ENCODE peak calls at places on chromosomes 3 and 15, in ten cellular contexts. U is esophagus muscularis mucosa, X is adrenal gland, G is body of pancreas, M is sigmoid colon, R is upper lobe of left lung, I is A549, D is GM12878, W is HCT116, Z is transverse colon. A is an unnamed sample.
A peak's percentile ranks its signal among the peaks of the same experiment; 100 is the strongest.

GRCh38 chr3:64318670-64319271 is 93.5 kb upstream of the PRICKLE2 start:
- DNase-seq in U (peak; percentile 53), X (no peak), G (no peak), M (no peak), R (no peak), I (no peak), D (no peak), W (no peak), Z (no peak), A (no peak)

GRCh38 chr3:183954875-183955274 is 62.8 kb downstream of the ABCC5 start:
- DNase-seq in U (no peak), X (no peak), G (no peak), M (no peak), R (no peak), I (no peak), D (no peak), W (no peak), Z (no peak), A (no peak)

GRCh38 chr3:116038968-116039950 is 406.0 kb downstream of the LSAMP start:
- DNase-seq in U (no peak), X (no peak), G (no peak), M (no peak), R (no peak), I (no peak), D (no peak), W (no peak), Z (no peak), A (no peak)

GRCh38 chr15:48761393-48762158 is 49.3 kb downstream of the CEP152 start:
- DNase-seq in U (no peak), X (no peak), G (no peak), M (no peak), R (no peak), I (no peak), D (no peak), W (no peak), Z (no peak), A (no peak)

GRCh38 chr3:151156618-151157216 is 46.3 kb downstream of the GPR171 start:
- DNase-seq in U (no peak), X (peak; percentile 32), G (peak; percentile 35), M (no peak), R (no peak), I (peak; percentile 62), D (no peak), W (peak; percentile 71), Z (no peak), A (no peak)

GRCh38 chr3:38327335-38328009 is 19.1 kb upstream of the XYLB start:
- DNase-seq in U (peak; percentile 70), X (no peak), G (no peak), M (no peak), R (no peak), I (no peak), D (no peak), W (peak; percentile 10), Z (no peak), A (no peak)

GRCh38 chr3:111846717-111847116 is 12.3 kb upstream of the PHLDB2 start:
- DNase-seq in U (no peak), X (no peak), G (no peak), M (no peak), R (no peak), I (peak; percentile 26), D (no peak), W (no peak), Z (no peak), A (no peak)

GRCh38 chr3:173750095-173750494 is 352.6 kb downstream of the NLGN1 start:
- DNase-seq in U (no peak), X (no peak), G (no peak), M (no peak), R (no peak), I (no peak), D (no peak), W (no peak), Z (no peak), A (no peak)

DNA sequence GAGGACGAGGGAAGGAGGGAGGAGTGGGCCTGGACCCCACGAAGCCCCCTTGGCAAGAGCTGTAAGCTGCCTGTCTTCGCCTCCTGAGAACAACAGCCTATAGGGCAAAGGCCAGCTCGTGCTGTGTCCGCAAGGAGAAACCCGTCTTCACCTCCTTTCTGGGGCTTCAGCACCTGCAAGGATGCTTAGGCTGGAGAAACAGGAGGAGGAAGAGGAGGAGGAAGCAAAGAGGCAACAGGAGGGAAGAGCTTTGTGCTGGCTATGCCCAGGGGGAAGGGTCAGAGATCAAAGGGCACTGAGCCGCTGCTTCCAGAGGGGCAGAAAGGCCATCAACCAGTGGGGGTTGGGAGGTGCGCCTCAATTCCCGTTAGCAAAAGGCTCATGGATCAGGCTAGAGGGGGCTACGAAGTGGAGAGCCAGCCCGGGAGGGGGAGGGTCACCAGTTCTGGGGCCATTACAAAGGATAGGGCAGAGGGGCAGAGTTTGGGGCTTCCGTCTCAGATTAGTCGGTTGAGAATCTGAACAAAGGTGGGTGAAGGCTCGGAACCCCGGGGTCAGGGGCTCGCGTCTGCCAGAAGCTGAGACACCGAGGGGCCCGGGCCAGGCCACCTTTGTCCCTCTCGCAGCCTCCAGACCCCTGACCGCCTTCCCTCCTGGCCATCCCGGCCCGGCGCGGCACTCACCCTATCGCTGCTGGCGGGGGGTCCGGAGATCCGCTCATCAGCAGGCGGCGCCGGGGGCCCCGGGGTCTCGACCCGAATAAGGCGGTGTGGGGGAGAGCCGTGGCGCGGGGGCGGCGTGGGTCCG is 792 bp downstream of the SHF start:
- DNase-seq in U (no peak), X (no peak), G (no peak), M (no peak), R (no peak), I (no peak), D (no peak), W (no peak), Z (no peak), A (peak; percentile 65)
- H3K4me3 ChIP-seq in U (peak overlapping the region; percentile 89), X (no peak overlapping the region), G (no peak overlapping the region), M (peak overlapping the region; percentile 68), R (peak overlapping the region; percentile 87), I (peak overlapping the region; percentile 52), D (peak overlapping the region; percentile 53), W (no peak overlapping the region), Z (peak overlapping the region; percentile 74), A (peak overlapping the region; percentile 94)

GRCh38 chr3:5187920-5188418 is 462 bp downstream of the EDEM1 start:
- DNase-seq in U (no peak), X (peak; percentile 38), G (peak; percentile 44), M (peak; percentile 74), R (peak; percentile 93), I (peak; percentile 33), D (no peak), W (no peak), Z (peak; percentile 38), A (peak; percentile 71)

GRCh38 chr3:5187152-5187919 is at the start of gene EDEM1:
- DNase-seq in U (peak; percentile 98), X (peak; percentile 95), G (peak; percentile 95), M (peak; percentile 97), R (peak; percentile 100), I (peak; percentile 96), D (peak; percentile 76), W (peak; percentile 86), Z (peak; percentile 97), A (peak; percentile 93)

GRCh38 chr3:5186854-5187151 is 704 bp upstream of the EDEM1 start:
- DNase-seq in U (no peak), X (peak; percentile 31), G (peak; percentile 29), M (no peak), R (no peak), I (no peak), D (no peak), W (no peak), Z (no peak), A (no peak)

GRCh38 chr3:5190147-5190791 is 2.8 kb downstream of the EDEM1 start:
- DNase-seq in U (no peak), X (no peak), G (no peak), M (no peak), R (no peak), I (no peak), D (no peak), W (no peak), Z (no peak), A (no peak)

DNA sequence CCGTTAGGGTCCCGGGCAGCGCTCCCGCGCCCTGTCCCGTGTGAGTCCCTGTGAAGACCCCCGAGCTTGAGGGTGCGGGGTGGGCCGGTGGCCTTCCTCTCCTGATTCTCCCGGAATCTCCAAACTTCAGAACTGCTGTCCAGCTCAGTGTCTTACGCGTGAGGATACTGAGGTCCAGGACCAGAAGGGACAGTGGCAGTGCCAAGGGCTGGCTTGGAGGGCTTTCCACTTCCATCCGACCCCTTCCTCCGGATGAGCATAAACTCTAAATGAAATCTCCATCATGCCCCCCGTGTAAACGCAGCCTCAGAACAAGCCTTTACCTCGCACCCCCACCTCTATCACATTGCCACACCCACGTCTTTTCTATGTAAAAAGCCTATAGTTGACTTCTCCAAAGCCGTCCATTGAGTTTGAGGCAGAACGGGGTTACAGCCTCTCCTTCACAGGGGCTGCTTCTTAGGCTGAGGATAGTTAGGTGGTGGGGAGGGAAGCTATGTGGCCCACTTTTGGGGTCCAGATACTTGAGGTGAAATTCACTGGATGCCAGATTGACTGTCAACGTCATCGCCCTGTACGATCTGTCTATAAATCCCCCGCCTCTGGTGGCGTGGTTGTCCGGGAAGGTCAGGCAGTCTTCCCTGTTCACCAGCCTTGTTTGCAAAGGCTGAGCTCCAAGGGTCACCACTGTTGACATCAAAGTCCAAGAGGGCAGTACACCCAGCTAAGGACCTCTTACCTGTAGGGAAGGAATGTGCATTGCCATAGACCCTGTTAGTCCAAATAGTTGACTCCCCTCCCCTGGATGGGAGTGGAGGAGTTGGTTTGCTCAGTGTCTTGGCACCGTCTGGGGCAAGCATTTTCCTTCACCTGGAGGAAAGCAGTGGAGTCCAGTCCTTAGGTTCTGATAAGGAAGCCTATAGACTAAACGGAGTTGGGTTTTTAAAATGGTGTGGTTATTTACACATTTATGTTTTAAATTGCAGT is 1.2 kb downstream of the EDEM1 start:
- DNase-seq in U (no peak), X (peak; percentile 27), G (peak; percentile 45), M (no peak), R (no peak), I (peak; percentile 54), D (no peak), W (no peak), Z (peak; percentile 46), A (no peak)
- TF ChIP-seq POLR2A in U (no peak), X (no peak), G (peak; percentile 1), M (no peak), R (peak; percentile 76), I (no peak), D (peak; percentile 58), W (no peak), Z (peak; percentile 37), A (no peak)

GRCh38 chr3:55305714-55306485 is 181.2 kb downstream of the WNT5A start:
- DNase-seq in U (no peak), X (no peak), G (no peak), M (no peak), R (no peak), I (no peak), D (no peak), W (no peak), Z (no peak), A (peak; percentile 45)
- H3K4me3 ChIP-seq in U (peak overlapping the region; percentile 13), X (no peak overlapping the region), G (no peak overlapping the region), M (no peak overlapping the region), R (no peak overlapping the region), I (no peak overlapping the region), D (no peak overlapping the region), W (no peak overlapping the region), Z (no peak overlapping the region), A (no peak overlapping the region)

GRCh38 chr15:65182538-65182937 is 2.6 kb downstream of the CLPX start:
- DNase-seq in U (no peak), X (no peak), G (no peak), M (no peak), R (no peak), I (no peak), D (no peak), W (no peak), Z (no peak), A (no peak)

GRCh38 chr15:65189102-65189740 is 4.1 kb upstream of the CLPX start:
- DNase-seq in U (no peak), X (peak; percentile 34), G (no peak), M (peak; percentile 63), R (no peak), I (peak; percentile 79), D (no peak), W (peak; percentile 63), Z (no peak), A (no peak)

GRCh38 chr15:65184305-65184943 is 718 bp downstream of the CLPX start:
- DNase-seq in U (no peak), X (peak; percentile 67), G (peak; percentile 69), M (peak; percentile 86), R (peak; percentile 90), I (peak; percentile 73), D (no peak), W (no peak), Z (peak; percentile 73), A (peak; percentile 64)

GRCh38 chr15:65183847-65184159 is 1.3 kb downstream of the CLPX start:
- DNase-seq in U (no peak), X (no peak), G (no peak), M (no peak), R (no peak), I (no peak), D (no peak), W (no peak), Z (no peak), A (no peak)

GRCh38 chr15:65184944-65185717 is at the start of gene CLPX:
- DNase-seq in U (peak; percentile 96), X (peak; percentile 98), G (peak; percentile 98), M (peak; percentile 97), R (peak; percentile 96), I (peak; percentile 93), D (peak; percentile 90), W (peak; percentile 92), Z (peak; percentile 93), A (peak; percentile 91)
- TF ChIP-seq POLR2A in U (peak; percentile 55), X (peak; percentile 89), G (peak; percentile 90), M (peak; percentile 74), R (peak; percentile 86), I (peak; percentile 58), D (peak; percentile 92), W (peak; percentile 24), Z (peak; percentile 80), A (peak; percentile 71)